ENCODE peak calls at places on chromosomes 11 and 22, in four cellular contexts. O is heart left ventricle, W is right lobe of liver, G is GM12864. F is an unnamed sample.

GRCh38 chr11:16891964-16892363 is 122.2 kb downstream of the PLEKHA7 start:
- DNase-seq in W (no peak), G (no peak), O (no peak), F (no peak)

GRCh38 chr22:40237788-40238424 is 60.2 kb downstream of the TNRC6B start:
- DNase-seq in O (no peak), W (no peak), G (no peak), F (no peak)

GRCh38 chr22:33908201-33909074 is 11.8 kb downstream of the LARGE1 start:
- DNase-seq in O (no peak), W (no peak), G (no peak), F (no peak)

GRCh38 chr11:116793476-116794096 is 1.9 kb upstream of the APOA5 start:
- DNase-seq in G (no peak), O (no peak), W (no peak), F (no peak)

GRCh38 chr11:18669629-18670162 is 28.9 kb upstream of the TMEM86A start:
- DNase-seq in G (no peak), O (no peak), W (no peak), F (no peak)

GRCh38 chr22:24937114-24937513 is 9.4 kb downstream of the LHFPL7 start:
- DNase-seq in O (no peak), G (no peak), W (no peak), F (no peak)

GRCh38 chr11:12064136-12064953 is 46.0 kb upstream of the MICAL2 start:
- DNase-seq in O (no peak), W (no peak), G (no peak), F (peak)

GRCh38 chr11:87466228-87466627 is 428.5 kb downstream of the TMEM135 start:
- DNase-seq in W (no peak), G (no peak), O (no peak), F (peak)

GRCh38 chr11:69808708-69809107 is 10.5 kb downstream of the FGF3 start:
- DNase-seq in G (no peak), W (no peak), O (no peak), F (no peak)

GRCh38 chr11:116258821-116259220 is 514.0 kb downstream of the BUD13 start:
- DNase-seq in O (no peak), G (no peak), W (no peak), F (no peak)

GRCh38 chr11:111570796-111571195 is 30.3 kb downstream of the LAYN start:
- DNase-seq in G (no peak), O (no peak), W (no peak), F (no peak)

GRCh38 chr11:80849253-80849652 is 1408.4 kb upstream of the TENM4 start:
- DNase-seq in O (no peak), W (no peak), G (no peak), F (no peak)

GRCh38 chr22:44384563-44384940 is 71.8 kb upstream of the SHISAL1 start:
- DNase-seq in O (peak), W (no peak), G (no peak), F (peak)

GRCh38 chr11:102428696-102429095 is 23.9 kb downstream of the TMEM123 start:
- DNase-seq in G (no peak), W (no peak), O (no peak), F (no peak)

GRCh38 chr11:130636672-130637463 is 188.4 kb downstream of the ADAMTS15 start:
- DNase-seq in W (no peak), O (no peak), G (no peak), F (no peak)

GRCh38 chr11:102061276-102061675 is 14.0 kb downstream of the CFAP300 start:
- DNase-seq in W (no peak), O (no peak), G (no peak), F (no peak)

GRCh38 chr22:31940506-31940905 is 3.8 kb upstream of the YWHAH start:
- DNase-seq in G (no peak), O (no peak), W (no peak), F (no peak)

GRCh38 chr11:11313426-11313825 is 39.6 kb downstream of the CSNK2A3 start:
- DNase-seq in G (no peak), W (peak), O (no peak), F (no peak)

GRCh38 chr22:41245917-41246499 is 5.3 kb upstream of the CHADL start:
- DNase-seq in W (no peak), G (no peak), O (no peak), F (no peak)

GRCh38 chr11:68976563-68976962 is 4.2 kb downstream of the MRGPRD start:
- DNase-seq in G (no peak), O (no peak), W (no peak), F (peak)

GRCh38 chr11:74701351-74701750 is 29.9 kb downstream of the CHRDL2 start:
- DNase-seq in O (no peak), W (no peak), G (no peak), F (no peak)

GRCh38 chr22:23835773-23836144 is 3.0 kb downstream of the DERL3 start:
- DNase-seq in G (no peak), W (peak), O (peak), F (no peak)

GRCh38 chr11:114598461-114598860 is 2.9 kb upstream of the NXPE4 start:
- DNase-seq in O (no peak), G (no peak), W (no peak), F (no peak)

GRCh38 chr11:86119062-86119461 is 50.2 kb upstream of the PICALM start:
- DNase-seq in W (no peak), G (no peak), O (no peak), F (peak)

GRCh38 chr11:129283141-129283540 is 91.0 kb upstream of the ARHGAP32 start:
- DNase-seq in G (no peak), O (no peak), W (no peak), F (no peak)

GRCh38 chr22:49258107-49259010 is 569.3 kb downstream of the BRD1 start:
- DNase-seq in G (no peak), W (no peak), O (no peak), F (no peak)

GRCh38 chr11:47083913-47084312 is 92.8 kb downstream of the ARFGAP2 start:
- DNase-seq in O (no peak), W (no peak), G (no peak), F (no peak)

GRCh38 chr11:86688398-86689179 is 16.2 kb upstream of the ME3 start:
- DNase-seq in G (peak), O (no peak), W (no peak), F (no peak)

GRCh38 chr11:129701706-129702105 is 113.9 kb upstream of the TMEM45B start:
- DNase-seq in O (no peak), W (no peak), G (no peak), F (no peak)

GRCh38 chr11:28105869-28106268 is 2.1 kb downstream of the KIF18A start:
- DNase-seq in W (no peak), O (no peak), G (no peak), F (no peak)

GRCh38 chr11:17386331-17387084 is 2.0 kb downstream of the KCNJ11 start:
- DNase-seq in W (peak), O (peak), G (no peak), F (no peak)

GRCh38 chr11:112355726-112356125 is 95.1 kb upstream of the PLET1 start:
- DNase-seq in G (no peak), O (peak), W (no peak), F (no peak)

GRCh38 chr11:64122411-64123101 is 43.4 kb downstream of the MACROD1 start:
- DNase-seq in W (no peak), O (no peak), G (no peak), F (no peak)

GRCh38 chr11:61851128-61851899 is 23.2 kb downstream of the FADS2 start:
- DNase-seq in W (no peak), G (no peak), O (peak), F (no peak)

GRCh38 chr22:31537019-31537535 is 40.7 kb downstream of the SFI1 start:
- DNase-seq in O (no peak), W (no peak), G (peak), F (peak)

GRCh38 chr11:63769044-63769718 is 606 bp upstream of the ZFTA start:
- DNase-seq in W (peak), O (peak), G (no peak), F (peak)

GRCh38 chr22:27247691-27248434 is 553.7 kb downstream of the MN1 start:
- DNase-seq in W (no peak), G (no peak), O (peak), F (no peak)

GRCh38 chr11:17164361-17165246 is 43.2 kb downstream of the PIK3C2A start:
- DNase-seq in O (no peak), W (no peak), G (no peak), F (no peak)

GRCh38 chr11:2741377-2742131 is 41.8 kb upstream of the KCNQ1OT1 start:
- DNase-seq in O (peak), G (no peak), W (no peak), F (peak)
- TF ChIP-seq CTCF in O (no peak), G (no peak), W (no peak), F (no peak)

DNA sequence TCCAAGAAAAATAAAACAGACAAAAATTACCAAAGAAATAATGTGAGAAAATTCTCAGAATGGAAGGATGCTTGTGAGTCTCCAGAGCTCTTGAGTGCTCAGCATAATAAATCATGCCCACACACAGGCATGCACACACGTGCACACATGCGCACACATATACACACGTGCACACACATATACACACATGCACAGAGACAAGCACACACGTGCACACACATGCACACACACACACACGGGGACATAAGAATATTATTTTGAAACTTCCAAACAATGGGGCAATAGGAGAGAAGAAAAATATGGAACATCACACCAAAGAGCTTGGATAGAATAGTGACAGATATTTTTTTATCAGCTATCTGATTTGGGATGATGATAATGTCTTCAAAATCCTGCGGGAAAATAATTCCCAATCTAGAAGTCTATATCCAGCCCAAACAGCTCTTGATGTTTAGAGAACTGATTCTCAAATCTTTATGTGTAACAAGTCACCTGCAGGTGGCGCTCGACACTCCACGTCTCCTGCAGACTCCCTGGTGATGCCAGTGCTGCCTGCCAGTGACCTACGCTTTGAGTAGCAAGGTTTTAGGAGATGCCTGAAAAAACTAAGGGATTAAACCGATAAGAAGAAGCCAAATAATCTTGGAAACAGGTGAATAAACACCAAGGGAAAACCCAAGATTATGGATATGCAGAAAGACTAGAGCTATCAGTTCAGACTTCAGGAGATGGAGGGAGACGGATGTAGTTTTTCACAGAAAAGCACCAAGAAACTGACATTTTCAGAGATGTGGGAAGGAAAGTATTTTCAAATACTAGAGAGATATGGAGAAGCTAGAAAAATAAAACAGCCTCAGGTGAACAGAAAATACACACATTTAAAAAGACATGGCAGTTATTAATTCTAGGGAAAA is 743.6 kb downstream of the ETS1 start:
- DNase-seq in G (peak), O (peak), W (peak), F (peak)
- TF ChIP-seq CTCF in G (peak), O (peak), W (peak), F (peak)

GRCh38 chr11:119885861-119886567 is 157.0 kb upstream of the NECTIN1 start:
- DNase-seq in G (no peak), O (no peak), W (no peak), F (no peak)
- TF ChIP-seq CTCF in G (no peak), O (no peak), W (no peak), F (no peak)

DNA sequence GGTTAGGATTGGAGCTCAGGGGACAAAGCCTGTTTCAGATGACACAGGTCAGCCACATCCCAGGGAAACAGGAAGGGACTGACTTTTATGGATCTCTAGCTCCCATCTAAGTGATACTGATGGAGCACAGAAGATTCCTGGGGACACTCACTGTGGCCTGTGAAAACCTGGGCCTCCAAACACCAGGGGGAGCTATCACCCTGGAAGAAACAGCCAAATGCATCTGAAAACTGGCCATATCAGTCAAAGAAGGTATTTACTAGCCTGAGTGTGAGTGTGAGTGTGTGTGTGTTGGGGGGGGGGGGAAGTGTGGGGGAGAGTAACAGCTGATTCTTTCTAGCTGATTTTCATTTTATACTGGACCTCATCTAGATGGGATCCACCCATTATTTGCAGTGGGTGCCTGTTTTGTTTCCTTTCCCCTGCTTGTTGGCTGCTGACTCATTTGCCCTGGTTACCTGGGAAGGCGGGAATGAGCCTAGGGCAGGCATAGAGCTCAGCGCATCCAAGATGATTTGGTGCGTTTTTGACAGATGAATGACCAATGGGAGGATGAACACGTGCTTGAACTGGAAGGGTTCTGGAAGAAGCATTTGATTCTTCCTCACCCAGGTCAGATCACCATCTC is 284.0 kb downstream of the KIRREL3 start:
- DNase-seq in O (no peak), G (no peak), W (no peak), F (no peak)
- TF ChIP-seq CTCF in O (peak), G (peak), W (peak), F (peak)